ENCODE peak calls at places on chromosomes 11 and 22, in five cellular contexts. E is CD4-positive, CD25-positive, alpha-beta regulatory T cell; C is A549; Z is substantia nigra; D is hepatocyte. O is an unnamed sample.

GRCh38 chr11:31799794-31800397 is 11.2 kb downstream of the PAX6 start:
- DNase-seq in E (no peak), C (no peak), Z (no peak), D (no peak), O (no peak)

GRCh38 chr11:94175545-94175944 is 46.9 kb downstream of the PANX1 start:
- DNase-seq in E (no peak), C (no peak), Z (no peak), D (no peak), O (no peak)

GRCh38 chr11:5363712-5364111 is 12.4 kb downstream of the OR51B6 start:
- DNase-seq in E (no peak), C (no peak), Z (no peak), D (no peak), O (no peak)

GRCh38 chr11:17597770-17598169 is 50.7 kb downstream of the OTOG start:
- DNase-seq in E (no peak), C (no peak), Z (no peak), D (no peak), O (no peak)

GRCh38 chr22:36395922-36396321 is 8.2 kb upstream of the MYH9 start:
- DNase-seq in E (no peak), C (peak; percentile 54), Z (no peak), D (peak; percentile 52), O (no peak)

GRCh38 chr11:93652161-93652597 is 9.3 kb upstream of the CEP295 start:
- DNase-seq in E (no peak), C (no peak), Z (no peak), D (peak; percentile 43), O (peak; percentile 36)

GRCh38 chr11:93993747-93994146 is 27.4 kb upstream of the HEPHL1 start:
- DNase-seq in E (no peak), C (no peak), Z (no peak), D (no peak), O (no peak)

GRCh38 chr11:79314906-79315689 is 125.7 kb downstream of the TENM4 start:
- DNase-seq in E (no peak), C (no peak), Z (no peak), D (peak; percentile 50), O (no peak)

GRCh38 chr22:45742866-45743450 is 71.3 kb downstream of the ATXN10 start:
- DNase-seq in E (no peak), C (no peak), Z (no peak), D (peak; percentile 63), O (peak; percentile 68)

GRCh38 chr11:110337570-110338193 is 41.3 kb upstream of the RDX start:
- DNase-seq in E (no peak), C (no peak), Z (no peak), D (peak; percentile 67), O (no peak)

GRCh38 chr11:88431675-88432341 is 94.3 kb upstream of the CTSC start:
- DNase-seq in E (no peak), C (no peak), Z (no peak), D (no peak), O (no peak)

GRCh38 chr11:88433546-88434230 is 96.2 kb upstream of the CTSC start:
- DNase-seq in E (no peak), C (no peak), Z (no peak), D (no peak), O (no peak)

GRCh38 chr11:88434333-88434976 is 96.9 kb upstream of the CTSC start:
- DNase-seq in E (no peak), C (no peak), Z (no peak), D (no peak), O (no peak)

GRCh38 chr11:88424881-88425280 is 87.3 kb upstream of the CTSC start:
- DNase-seq in E (no peak), C (no peak), Z (no peak), D (no peak), O (no peak)

DNA sequence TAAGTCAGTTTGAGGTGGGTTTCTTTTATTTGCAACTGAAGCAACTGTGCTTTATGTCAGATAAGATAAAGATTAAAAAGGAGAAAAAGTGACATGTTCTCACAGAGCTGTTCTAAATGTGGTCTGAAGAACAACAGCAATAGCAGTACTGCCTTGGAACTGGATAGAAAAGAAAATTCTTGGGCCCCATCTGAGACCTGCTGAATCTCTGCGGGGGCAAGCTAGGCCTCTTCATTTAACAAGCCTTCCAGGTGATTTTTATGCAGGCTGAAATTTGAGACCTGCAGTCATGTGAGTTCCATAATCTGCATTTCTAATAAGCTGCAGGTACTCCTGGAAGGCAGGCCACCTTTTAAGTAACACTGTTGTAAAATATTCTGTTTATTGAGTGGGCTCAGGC is 91.4 kb upstream of the CTSC start:
- DNase-seq in E (no peak), C (no peak), Z (no peak), D (no peak), O (no peak)
- H3K27ac ChIP-seq in E (no peak overlapping the region), C (no peak overlapping the region), Z (no peak overlapping the region), D (no peak overlapping the region), O (no peak overlapping the region)

GRCh38 chr22:43006016-43006505 is 8.9 kb downstream of the PACSIN2 start:
- DNase-seq in E (no peak), C (no peak), Z (no peak), D (no peak), O (no peak)

GRCh38 chr22:43005106-43005505 is 9.8 kb downstream of the PACSIN2 start:
- DNase-seq in E (no peak), C (no peak), Z (no peak), D (no peak), O (no peak)

GRCh38 chr22:43006753-43007152 is 8.2 kb downstream of the PACSIN2 start:
- DNase-seq in E (no peak), C (no peak), Z (no peak), D (peak; percentile 44), O (no peak)

GRCh38 chr22:43002198-43002577 is 12.8 kb downstream of the PACSIN2 start:
- DNase-seq in E (no peak), C (no peak), Z (no peak), D (no peak), O (no peak)

GRCh38 chr22:43004362-43005035 is 10.4 kb downstream of the PACSIN2 start:
- DNase-seq in E (no peak), C (no peak), Z (no peak), D (peak; percentile 66), O (peak; percentile 94)
- H3K27ac ChIP-seq in E (no peak overlapping the region), C (peak overlapping the region; percentile 95), Z (no peak overlapping the region), D (peak overlapping the region; percentile 89), O (peak overlapping the region; percentile 94)

GRCh38 chr11:12853325-12853651 is 155.8 kb upstream of the RASSF10 start:
- DNase-seq in E (no peak), C (no peak), Z (no peak), D (no peak), O (no peak)
- H3K27ac ChIP-seq in E (no peak overlapping the region), C (peak overlapping the region; percentile 65), Z (no peak overlapping the region), D (peak overlapping the region; percentile 89), O (no peak overlapping the region)

GRCh38 chr11:118602331-118602730 is 5.1 kb upstream of the PHLDB1 start:
- DNase-seq in E (no peak), C (no peak), Z (no peak), D (no peak), O (no peak)
- H3K27ac ChIP-seq in E (no peak overlapping the region), C (no peak overlapping the region), Z (peak overlapping the region; percentile 12), D (no peak overlapping the region), O (no peak overlapping the region)

GRCh38 chr22:37568448-37569008 is 8.2 kb downstream of the CDC42EP1 start:
- DNase-seq in E (no peak), C (no peak), Z (no peak), D (peak; percentile 16), O (no peak)

GRCh38 chr22:37566903-37567798 is 6.9 kb downstream of the CDC42EP1 start:
- DNase-seq in E (peak; percentile 81), C (peak; percentile 63), Z (peak; percentile 38), D (peak; percentile 91), O (peak; percentile 63)

GRCh38 chr22:37565830-37566229 is 5.5 kb downstream of the CDC42EP1 start:
- DNase-seq in E (no peak), C (no peak), Z (no peak), D (no peak), O (no peak)

GRCh38 chr22:37567991-37568390 is 7.7 kb downstream of the CDC42EP1 start:
- DNase-seq in E (no peak), C (no peak), Z (no peak), D (no peak), O (no peak)

DNA sequence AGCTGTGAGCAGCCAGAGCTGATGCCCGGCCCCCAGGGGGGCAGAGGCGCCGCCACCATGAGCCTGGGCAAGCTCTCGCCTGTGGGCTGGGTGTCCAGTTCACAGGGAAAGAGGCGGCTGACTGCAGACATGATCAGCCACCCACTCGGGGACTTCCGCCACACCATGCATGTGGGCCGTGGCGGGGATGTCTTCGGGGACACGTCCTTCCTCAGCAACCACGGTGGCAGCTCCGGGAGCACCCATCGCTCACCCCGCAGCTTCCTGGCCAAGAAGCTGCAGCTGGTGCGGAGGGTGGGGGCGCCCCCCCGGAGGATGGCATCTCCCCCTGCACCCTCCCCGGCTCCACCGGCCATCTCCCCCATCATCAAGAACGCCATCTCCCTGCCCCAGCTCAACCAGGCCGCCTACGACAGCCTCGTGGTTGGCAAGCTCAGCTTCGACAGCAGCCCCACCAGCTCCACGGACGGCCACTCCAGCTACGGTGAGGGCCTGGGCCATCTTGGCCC is 6.1 kb downstream of the CDC42EP1 start:
- DNase-seq in E (peak; percentile 11), C (no peak), Z (no peak), D (no peak), O (no peak)
- H3K27ac ChIP-seq in E (no peak overlapping the region), C (peak overlapping the region; percentile 28), Z (peak overlapping the region; percentile 98), D (peak overlapping the region; percentile 2), O (no peak overlapping the region)

DNA sequence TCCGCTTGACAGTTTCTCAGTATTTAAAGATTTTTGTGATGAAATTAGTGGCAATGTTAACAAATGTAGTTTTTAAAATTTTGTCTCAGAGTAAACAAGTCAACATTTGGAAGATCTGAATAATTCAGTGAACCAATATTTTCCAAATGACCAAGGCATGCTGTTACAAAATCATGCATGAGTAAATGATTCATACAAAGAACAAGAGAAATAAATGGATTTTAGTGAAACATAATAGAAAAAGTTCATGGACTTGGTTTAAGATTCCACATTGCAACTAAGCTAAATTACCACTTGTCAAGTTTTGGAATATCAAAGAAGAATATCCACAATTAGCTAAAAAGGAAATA is 125.7 kb upstream of the SNX19 start:
- DNase-seq in E (no peak), C (no peak), Z (no peak), D (no peak), O (no peak)
- H3K27ac ChIP-seq in E (no peak overlapping the region), C (no peak overlapping the region), Z (no peak overlapping the region), D (no peak overlapping the region), O (no peak overlapping the region)

GRCh38 chr11:128294001-128294684 is 293.2 kb downstream of the ETS1 start:
- DNase-seq in E (no peak), C (no peak), Z (no peak), D (no peak), O (no peak)
- H3K27ac ChIP-seq in E (peak overlapping the region; percentile 98), C (no peak overlapping the region), Z (no peak overlapping the region), D (no peak overlapping the region), O (no peak overlapping the region)

GRCh38 chr11:38503876-38504275 is 1905.8 kb upstream of the RAG2 start:
- DNase-seq in E (no peak), C (no peak), Z (no peak), D (no peak), O (no peak)

GRCh38 chr11:38498721-38499120 is 1900.7 kb upstream of the RAG2 start:
- DNase-seq in E (no peak), C (no peak), Z (no peak), D (no peak), O (no peak)
- H3K27ac ChIP-seq in E (no peak overlapping the region), C (no peak overlapping the region), Z (no peak overlapping the region), D (no peak overlapping the region), O (no peak overlapping the region)

O was measured in HL-60.